ENCODE peak calls at places on chromosomes 1 and 21, in eight cellular contexts. S, W, N, T, M, E, K and I are unnamed samples.

GRCh38 chr1:179087665-179088064 is 5.8 kb downstream of the TOR3A start:
- DNase-seq in S (no peak), W (no peak), N (no peak), T (no peak), M (no peak), E (no peak), K (no peak), I (no peak)

GRCh38 chr1:209527372-209527771 is 56.1 kb upstream of the CAMK1G start:
- DNase-seq in S (peak), W (no peak), N (no peak), T (no peak), M (no peak), E (no peak), K (no peak), I (no peak)

GRCh38 chr1:34642679-34643078 is 112.2 kb upstream of the GJB5 start:
- DNase-seq in S (peak), W (no peak), N (no peak), T (no peak), M (no peak), E (no peak), K (no peak), I (no peak)

GRCh38 chr1:55423376-55423775 is 208.2 kb upstream of the USP24 start:
- DNase-seq in S (no peak), W (no peak), N (no peak), T (no peak), M (no peak), E (no peak), K (no peak), I (no peak)

GRCh38 chr1:66438062-66438970 is 95.6 kb upstream of the SGIP1 start:
- DNase-seq in S (peak), W (no peak), N (no peak), T (no peak), M (no peak), E (no peak), K (no peak), I (no peak)

GRCh38 chr1:4422496-4423289 is 231.7 kb upstream of the AJAP1 start:
- DNase-seq in S (no peak), W (no peak), N (no peak), T (no peak), M (no peak), E (no peak), K (no peak), I (no peak)

GRCh38 chr21:35840197-35840799 is 220.0 kb downstream of the SETD4 start:
- DNase-seq in S (peak), W (peak), N (peak), T (no peak), M (peak), E (peak), K (peak), I (peak)

GRCh38 chr1:41840592-41841246 is 78.0 kb downstream of the HIVEP3 start:
- DNase-seq in S (peak), W (no peak), N (no peak), T (no peak), M (no peak), E (no peak), K (peak), I (peak)

GRCh38 chr1:33257759-33258712 is 1.7 kb downstream of the ZNF362 start:
- DNase-seq in S (peak), W (no peak), N (peak), T (no peak), M (peak), E (peak), K (no peak), I (no peak)

GRCh38 chr1:38068220-38068979 is 21.8 kb upstream of the POU3F1 start:
- DNase-seq in S (no peak), W (no peak), N (no peak), T (no peak), M (no peak), E (no peak), K (no peak), I (no peak)

GRCh38 chr1:25099343-25099951 is 132.9 kb downstream of the SYF2 start:
- DNase-seq in S (no peak), W (no peak), N (no peak), T (no peak), M (no peak), E (peak), K (no peak), I (peak)

GRCh38 chr21:34020005-34020847 is 53.2 kb upstream of the MRPS6 start:
- DNase-seq in S (peak), W (no peak), N (peak), T (no peak), M (peak), E (no peak), K (no peak), I (no peak)

GRCh38 chr1:42732126-42732680 is 7.8 kb downstream of the CLDN19 start:
- DNase-seq in S (no peak), W (no peak), N (no peak), T (no peak), M (peak), E (no peak), K (no peak), I (no peak)

GRCh38 chr1:175539986-175540385 is 203.4 kb downstream of the TNR start:
- DNase-seq in S (no peak), W (no peak), N (no peak), T (no peak), M (no peak), E (no peak), K (no peak), I (no peak)

GRCh38 chr1:210246447-210246846 is 13.9 kb downstream of the SERTAD4 start:
- DNase-seq in S (peak), W (peak), N (no peak), T (no peak), M (no peak), E (no peak), K (no peak), I (peak)

GRCh38 chr21:13827201-13827600 is 217.6 kb downstream of the POTED start:
- DNase-seq in S (no peak), W (no peak), N (no peak), T (no peak), M (no peak), E (no peak), K (no peak), I (no peak)

GRCh38 chr1:53057134-53057533 is 4.9 kb upstream of the PODN start:
- DNase-seq in S (no peak), W (no peak), N (peak), T (no peak), M (peak), E (no peak), K (no peak), I (no peak)

GRCh38 chr1:115929846-115930245 is 46.5 kb upstream of the SLC22A15 start:
- DNase-seq in S (peak), W (no peak), N (peak), T (no peak), M (peak), E (no peak), K (no peak), I (no peak)

GRCh38 chr21:46424621-46425020 is 34.1 kb upstream of the DIP2A start:
- DNase-seq in S (no peak), W (no peak), N (no peak), T (no peak), M (no peak), E (peak), K (no peak), I (peak)

GRCh38 chr1:16189921-16190499 is 22.4 kb downstream of the ARHGEF19 start:
- DNase-seq in S (no peak), W (no peak), N (no peak), T (no peak), M (no peak), E (no peak), K (no peak), I (no peak)

GRCh38 chr1:154427173-154428139 is 22.3 kb downstream of the IL6R start:
- DNase-seq in S (no peak), W (no peak), N (peak), T (no peak), M (peak), E (peak), K (peak), I (no peak)

GRCh38 chr1:45359882-45360513 is 19.8 kb upstream of the MUTYH start:
- DNase-seq in S (peak), W (peak), N (peak), T (no peak), M (peak), E (peak), K (peak), I (no peak)

GRCh38 chr1:198657550-198658064 is 18.8 kb downstream of the PTPRC start:
- DNase-seq in S (peak), W (peak), N (peak), T (no peak), M (peak), E (peak), K (no peak), I (no peak)

GRCh38 chr21:35011681-35012080 is 37.4 kb downstream of the RUNX1 start:
- DNase-seq in S (no peak), W (peak), N (peak), T (no peak), M (peak), E (no peak), K (no peak), I (peak)

GRCh38 chr1:31577515-31578191 is 1.3 kb downstream of the TINAGL1 start:
- DNase-seq in S (peak), W (no peak), N (peak), T (peak), M (peak), E (no peak), K (no peak), I (no peak)

GRCh38 chr1:184387069-184387870 is 441 bp downstream of the C1orf21 start:
- DNase-seq in S (peak), W (no peak), N (no peak), T (peak), M (no peak), E (peak), K (peak), I (peak)

GRCh38 chr1:162248854-162249535 is 127.7 kb downstream of the SPATA46 start:
- DNase-seq in S (no peak), W (no peak), N (no peak), T (no peak), M (no peak), E (no peak), K (no peak), I (no peak)

GRCh38 chr1:3611170-3612019 is at the start of gene MEGF6:
- DNase-seq in S (peak), W (no peak), N (no peak), T (peak), M (no peak), E (peak), K (peak), I (peak)

GRCh38 chr1:199396456-199396855 is 631.1 kb upstream of the NR5A2 start:
- DNase-seq in S (no peak), W (no peak), N (no peak), T (no peak), M (peak), E (no peak), K (no peak), I (no peak)

DNA sequence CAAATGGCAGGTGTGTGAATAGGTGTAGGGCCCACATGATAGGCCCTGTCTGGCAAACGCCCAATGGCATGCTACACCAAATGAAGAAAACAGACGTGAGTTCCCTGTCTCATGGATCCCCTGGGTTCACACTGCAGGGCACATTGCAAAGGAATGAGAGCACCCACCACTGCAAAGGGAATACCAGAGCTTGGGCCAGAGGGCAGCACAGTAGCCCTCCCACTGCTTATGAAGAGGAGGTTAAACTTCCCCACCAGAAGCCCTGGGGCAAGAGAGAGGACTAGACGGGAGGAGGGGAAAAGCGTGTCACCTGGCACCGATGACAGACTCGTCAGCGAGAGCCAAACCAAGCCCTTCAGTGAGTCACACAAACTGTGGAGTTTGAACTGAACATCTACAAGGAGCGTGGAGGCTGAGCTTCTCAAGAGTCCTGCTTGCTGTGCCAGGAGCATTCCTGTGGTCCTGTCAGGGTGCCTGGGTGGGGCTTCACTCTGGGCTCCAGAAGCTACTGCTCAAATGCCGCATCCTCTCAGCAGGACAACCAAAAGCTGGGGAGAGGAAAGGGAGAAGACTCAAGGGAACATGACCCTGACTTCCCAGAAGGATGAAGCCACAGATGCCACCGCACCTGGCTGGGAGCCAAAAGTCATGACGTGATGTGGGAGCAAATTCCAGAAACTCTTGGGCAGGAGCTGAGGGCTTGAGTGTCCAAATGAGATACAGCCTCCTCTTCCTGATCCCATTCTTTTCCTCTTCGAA is 61.1 kb downstream of the TOMM20 start:
- DNase-seq in S (peak), W (peak), N (peak), T (peak), M (peak), E (no peak), K (peak), I (no peak)
- H3K4me3 ChIP-seq in S (no peak), W (no peak), N (no peak), T (no peak), M (no peak), E (no peak), K (no peak), I (no peak)

DNA sequence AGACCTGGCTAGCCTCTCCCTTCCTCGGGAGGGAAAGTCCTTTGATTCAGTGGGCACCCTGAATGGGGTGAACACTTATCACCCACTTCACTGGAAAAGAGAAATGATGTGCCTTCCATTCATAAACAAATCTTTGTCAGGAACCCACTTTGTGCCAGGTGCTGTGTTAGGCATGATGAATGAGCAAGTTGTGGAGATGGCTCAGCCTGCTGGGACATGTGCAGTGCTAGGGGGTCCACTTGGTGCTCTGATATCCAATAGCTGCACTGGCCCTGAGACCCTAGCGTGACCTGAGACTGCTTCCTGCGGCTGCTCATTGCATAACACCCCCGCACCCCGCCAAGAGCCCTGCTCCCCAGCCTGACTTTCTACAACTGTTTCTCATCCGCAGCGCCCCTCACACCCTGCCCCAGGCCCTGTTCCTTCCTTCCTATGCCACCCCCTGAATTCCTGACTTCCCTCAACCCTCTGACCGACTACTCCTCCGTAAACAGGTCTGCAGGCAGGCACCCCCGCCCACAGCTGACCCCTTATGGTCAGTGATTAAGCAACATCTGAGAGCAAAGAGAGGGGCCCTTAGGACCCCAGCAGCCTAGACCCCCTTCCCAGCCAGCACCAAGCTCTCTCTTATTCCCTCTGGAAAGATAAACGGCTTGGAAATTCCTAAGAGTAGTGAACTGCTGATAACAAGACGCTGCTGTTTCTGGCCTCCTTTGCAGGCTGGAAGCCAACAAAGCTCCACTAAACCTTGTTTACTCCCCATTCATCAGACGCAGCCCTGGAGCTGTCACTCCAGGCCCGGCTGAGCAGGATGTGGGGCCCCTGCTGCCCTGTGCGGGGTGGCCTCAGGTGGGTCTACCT is 12.9 kb downstream of the CSRP1 start:
- DNase-seq in S (no peak), W (no peak), N (peak), T (no peak), M (peak), E (no peak), K (no peak), I (no peak)
- H3K4me3 ChIP-seq in S (no peak), W (peak), N (no peak), T (no peak), M (no peak), E (no peak), K (no peak), I (no peak)

GRCh38 chr1:12344611-12345299 is 114.9 kb downstream of the VPS13D start:
- DNase-seq in S (no peak), W (no peak), N (no peak), T (peak), M (no peak), E (no peak), K (peak), I (peak)

GRCh38 chr1:12346483-12347155 is 116.8 kb downstream of the VPS13D start:
- DNase-seq in S (no peak), W (no peak), N (no peak), T (no peak), M (no peak), E (no peak), K (no peak), I (no peak)

GRCh38 chr1:12343823-12344487 is 114.1 kb downstream of the VPS13D start:
- DNase-seq in S (no peak), W (no peak), N (no peak), T (no peak), M (no peak), E (no peak), K (no peak), I (no peak)

GRCh38 chr1:12348113-12348512 is 118.3 kb downstream of the VPS13D start:
- DNase-seq in S (no peak), W (no peak), N (no peak), T (no peak), M (no peak), E (no peak), K (no peak), I (no peak)

GRCh38 chr1:12345350-12346217 is 115.8 kb downstream of the VPS13D start:
- DNase-seq in S (no peak), W (no peak), N (no peak), T (no peak), M (no peak), E (no peak), K (no peak), I (peak)
- H3K4me3 ChIP-seq in S (no peak), W (no peak), N (no peak), T (no peak), M (no peak), E (peak), K (peak), I (no peak)

GRCh38 chr1:85228952-85229351 is 28.1 kb upstream of the SYDE2 start:
- DNase-seq in S (no peak), W (no peak), N (no peak), T (no peak), M (no peak), E (no peak), K (no peak), I (no peak)

GRCh38 chr1:85223334-85223733 is 22.5 kb upstream of the SYDE2 start:
- DNase-seq in S (no peak), W (no peak), N (no peak), T (no peak), M (no peak), E (no peak), K (no peak), I (no peak)

GRCh38 chr1:85220756-85221166 is 19.9 kb upstream of the SYDE2 start:
- DNase-seq in S (no peak), W (peak), N (peak), T (no peak), M (peak), E (no peak), K (no peak), I (no peak)

GRCh38 chr1:85225624-85226380 is 25.0 kb upstream of the SYDE2 start:
- DNase-seq in S (no peak), W (no peak), N (no peak), T (no peak), M (no peak), E (no peak), K (no peak), I (no peak)

GRCh38 chr1:85224734-85225623 is 24.2 kb upstream of the SYDE2 start:
- DNase-seq in S (peak), W (no peak), N (peak), T (peak), M (no peak), E (no peak), K (no peak), I (no peak)
- H3K4me3 ChIP-seq in S (no peak), W (no peak), N (no peak), T (no peak), M (no peak), E (no peak), K (no peak), I (no peak)

GRCh38 chr1:93904228-93904627 is 5.0 kb downstream of the GCLM start:
- DNase-seq in S (no peak), W (no peak), N (peak), T (no peak), M (no peak), E (no peak), K (no peak), I (no peak)

GRCh38 chr1:93907718-93908117 is 1.5 kb downstream of the GCLM start:
- DNase-seq in S (peak), W (peak), N (peak), T (no peak), M (peak), E (no peak), K (no peak), I (no peak)

GRCh38 chr1:93906480-93906879 is 2.8 kb downstream of the GCLM start:
- DNase-seq in S (no peak), W (no peak), N (no peak), T (no peak), M (no peak), E (no peak), K (no peak), I (no peak)

GRCh38 chr1:93905734-93906133 is 3.5 kb downstream of the GCLM start:
- DNase-seq in S (peak), W (no peak), N (peak), T (no peak), M (peak), E (no peak), K (no peak), I (no peak)

GRCh38 chr1:93905051-93905450 is 4.2 kb downstream of the GCLM start:
- DNase-seq in S (no peak), W (no peak), N (peak), T (no peak), M (peak), E (no peak), K (no peak), I (no peak)
- H3K4me3 ChIP-seq in S (no peak), W (no peak), N (no peak), T (no peak), M (no peak), E (no peak), K (no peak), I (no peak)

DNA sequence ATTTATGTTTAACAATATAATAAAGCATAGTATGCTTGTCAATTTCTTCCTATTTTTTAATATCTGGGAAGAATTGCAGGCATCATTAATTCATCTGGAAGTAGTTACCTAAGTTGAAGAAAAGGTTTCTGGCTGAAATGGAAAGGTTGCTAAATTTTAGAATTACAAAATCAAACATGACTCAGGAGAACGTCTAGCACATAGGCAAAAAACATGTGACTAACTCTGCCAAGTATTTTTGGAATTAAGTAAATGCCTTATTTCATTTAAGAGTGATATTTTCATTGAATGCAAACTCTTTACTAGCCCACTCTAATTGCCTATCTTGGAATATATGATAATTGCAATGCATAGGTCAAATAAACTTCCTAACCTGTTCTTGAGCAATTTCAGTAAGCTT is 208.5 kb upstream of the NCAM2 start:
- DNase-seq in S (peak), W (no peak), N (peak), T (no peak), M (peak), E (no peak), K (no peak), I (no peak)
- H3K4me3 ChIP-seq in S (no peak), W (no peak), N (no peak), T (no peak), M (no peak), E (no peak), K (no peak), I (no peak)

GRCh38 chr1:17363351-17363750 is 8.6 kb upstream of the PADI6 start:
- DNase-seq in S (no peak), W (no peak), N (no peak), T (no peak), M (no peak), E (no peak), K (no peak), I (no peak)
- H3K4me3 ChIP-seq in S (no peak), W (no peak), N (no peak), T (no peak), M (no peak), E (no peak), K (no peak), I (no peak)